ENCODE peak calls at places on chromosomes 4 and X, in seven cellular contexts. X, Y, Z, B, K, Q and A are unnamed samples.

GRCh38 chrX:17035111-17035510 is 88.7 kb downstream of the REPS2 start:
- DNase-seq in X (no peak), Y (no peak), Z (no peak), B (no peak), K (no peak), Q (no peak), A (no peak)

GRCh38 chr4:48902266-48902665 is 4.3 kb downstream of the OCIAD2 start:
- DNase-seq in X (no peak), Y (no peak), Z (no peak), B (no peak), K (no peak), Q (no peak), A (peak)

GRCh38 chr4:71290074-71290473 is 48.7 kb upstream of the SLC4A4 start:
- DNase-seq in X (no peak), Y (no peak), Z (no peak), B (no peak), K (no peak), Q (no peak), A (peak)

GRCh38 chr4:63085091-63085490 is 1324.2 kb downstream of the TECRL start:
- DNase-seq in X (no peak), Y (no peak), Z (no peak), B (no peak), K (no peak), Q (no peak), A (no peak)

GRCh38 chrX:21926527-21927278 is 13.8 kb upstream of the SMS start:
- DNase-seq in X (peak), Y (peak), Z (no peak), B (no peak), K (no peak), Q (no peak), A (peak)

GRCh38 chr4:181688416-181688815 is 554.8 kb upstream of the TENM3 start:
- DNase-seq in X (no peak), Y (no peak), Z (no peak), B (no peak), K (no peak), Q (no peak), A (peak)

GRCh38 chr4:55547461-55547770 is 707 bp upstream of the CLOCK start:
- DNase-seq in X (no peak), Y (no peak), Z (no peak), B (no peak), K (no peak), Q (no peak), A (no peak)

GRCh38 chrX:106698693-106699092 is 27.8 kb upstream of the RNF128 start:
- DNase-seq in X (no peak), Y (no peak), Z (no peak), B (no peak), K (no peak), Q (no peak), A (peak)

GRCh38 chr4:101169044-101170014 is 178.0 kb downstream of the PPP3CA start:
- DNase-seq in X (no peak), Y (no peak), Z (peak), B (peak), K (peak), Q (no peak), A (peak)

GRCh38 chrX:69424161-69424560 is 80.0 kb upstream of the NALF2 start:
- DNase-seq in X (no peak), Y (peak), Z (no peak), B (peak), K (no peak), Q (no peak), A (no peak)